ENCODE peak calls at places on chromosomes 2 and 18, in eight cellular contexts. Y is hepatocyte; E is tibial artery; B is effector memory CD4-positive, alpha-beta T cell; W is body of pancreas; N is colonic mucosa; C is neuronal stem cell; U is astrocyte. K is an unnamed sample.

GRCh38 chr2:55885129-55885943 is 38.2 kb downstream of the EFEMP1 start:
- DNase-seq in N (no peak), W (no peak), E (no peak), B (no peak), U (peak), Y (peak), C (no peak), K (no peak)

GRCh38 chr2:34719195-34719594 is 1120.1 kb upstream of the FAM98A start:
- DNase-seq in N (no peak), W (no peak), E (no peak), B (no peak), U (no peak), Y (no peak), C (no peak), K (no peak)

GRCh38 chr18:13562494-13563029 is 163.8 kb downstream of the FAM210A start:
- DNase-seq in B (no peak), U (no peak), N (no peak), W (no peak), C (no peak), E (no peak), Y (no peak), K (no peak)

GRCh38 chr2:15642334-15643208 is 50.9 kb downstream of the DDX1 start:
- DNase-seq in U (no peak), Y (no peak), N (no peak), E (no peak), C (peak), B (no peak), W (no peak), K (no peak)

GRCh38 chr2:85678794-85679672 is 11.0 kb upstream of the SFTPB start:
- DNase-seq in E (peak), Y (peak), N (peak), B (peak), U (peak), W (peak), C (peak), K (peak)

GRCh38 chr2:98469862-98470544 is 25.3 kb downstream of the INPP4A start:
- DNase-seq in B (no peak), Y (no peak), C (no peak), U (no peak), N (no peak), E (no peak), W (no peak), K (no peak)

GRCh38 chr2:25091265-25091664 is 49.4 kb downstream of the EFR3B start:
- DNase-seq in E (no peak), W (no peak), N (no peak), U (no peak), C (no peak), Y (no peak), B (no peak), K (no peak)

GRCh38 chr2:119174216-119174992 is 15.9 kb upstream of the C1QL2 start:
- DNase-seq in C (peak), B (peak), W (peak), U (no peak), N (peak), E (no peak), Y (peak), K (peak)

GRCh38 chr2:14756981-14757657 is 124.6 kb downstream of the LRATD1 start:
- DNase-seq in E (no peak), Y (peak), U (peak), N (no peak), B (no peak), W (no peak), C (no peak), K (no peak)

GRCh38 chr2:138874251-138874650 is 94.1 kb upstream of the NXPH2 start:
- DNase-seq in B (no peak), Y (no peak), U (no peak), C (no peak), W (no peak), N (no peak), E (no peak), K (no peak)

GRCh38 chr2:225402200-225402776 is 2.8 kb downstream of the NYAP2 start:
- DNase-seq in W (no peak), B (no peak), U (no peak), Y (no peak), N (no peak), C (no peak), E (no peak), K (no peak)
- H3K4me3 ChIP-seq in W (no peak), B (no peak), U (no peak), Y (no peak), N (no peak), C (no peak), E (no peak), K (no peak)

DNA sequence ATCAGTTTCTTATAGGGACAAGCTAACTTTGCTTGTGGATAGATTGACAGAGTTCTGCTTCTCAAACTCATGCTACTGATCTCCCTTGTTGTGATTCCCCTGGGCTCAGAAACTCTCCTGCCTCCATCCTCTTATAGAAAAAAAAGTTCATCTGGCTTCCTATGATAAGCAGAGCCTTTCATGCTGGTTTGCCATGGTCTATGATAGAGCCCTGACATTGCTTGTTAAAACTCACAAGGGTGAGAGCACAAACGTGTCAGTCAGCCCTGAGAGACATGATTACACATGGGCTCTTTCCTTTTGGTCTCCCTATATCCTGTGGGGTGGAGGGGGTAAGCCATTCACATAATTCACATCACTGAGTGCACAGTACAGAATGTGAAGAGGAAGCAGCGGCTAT is 121.8 kb downstream of the TDRD15 start:
- DNase-seq in W (no peak), C (no peak), Y (no peak), N (no peak), E (no peak), B (no peak), U (no peak), K (no peak)
- H3K27ac ChIP-seq in W (no peak), C (no peak), Y (no peak), N (no peak), E (no peak), B (no peak), U (no peak), K (no peak)

DNA sequence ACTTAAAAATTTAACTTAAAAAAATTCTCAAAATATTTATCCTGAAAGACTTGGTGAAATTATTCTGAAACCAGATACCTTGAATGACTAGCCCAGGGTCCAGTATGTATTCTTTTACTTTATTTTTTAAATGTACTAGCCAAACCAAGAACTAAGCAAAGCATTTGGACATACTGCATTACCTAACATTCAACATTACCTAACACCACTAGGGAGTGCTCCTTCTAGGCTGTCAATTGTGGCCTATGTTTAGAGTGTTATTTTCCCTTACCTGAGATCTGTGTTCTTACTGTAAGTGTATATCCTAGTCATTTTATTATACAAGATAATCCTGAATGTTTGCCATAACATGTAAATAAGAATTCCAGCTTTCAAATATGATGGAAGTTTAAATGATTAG is 496.6 kb downstream of the PTPRM start:
- DNase-seq in N (no peak), E (no peak), Y (no peak), U (no peak), B (no peak), C (no peak), W (no peak), K (no peak)
- H3K4me3 ChIP-seq in N (no peak), E (no peak), Y (no peak), U (no peak), B (no peak), C (no peak), W (no peak), K (peak)

GRCh38 chr2:169757778-169758177 is 24.1 kb downstream of the KLHL23 start:
- DNase-seq in W (no peak), N (no peak), U (no peak), Y (no peak), B (no peak), E (no peak), C (no peak), K (no peak)

GRCh38 chr2:169761251-169761969 is 27.8 kb downstream of the KLHL23 start:
- DNase-seq in E (no peak), N (no peak), U (no peak), W (no peak), B (no peak), C (no peak), Y (peak), K (no peak)

GRCh38 chr2:169765523-169765922 is 31.9 kb downstream of the KLHL23 start:
- DNase-seq in W (no peak), U (peak), N (no peak), Y (peak), C (no peak), B (no peak), E (no peak), K (no peak)

GRCh38 chr2:169759987-169760386 is 26.4 kb downstream of the KLHL23 start:
- DNase-seq in B (no peak), U (no peak), E (no peak), W (no peak), Y (no peak), N (no peak), C (no peak), K (no peak)

GRCh38 chr2:169761970-169762292 is 28.3 kb downstream of the KLHL23 start:
- DNase-seq in N (no peak), E (no peak), U (no peak), B (no peak), W (no peak), C (no peak), Y (no peak), K (no peak)
- H3K27ac ChIP-seq in N (no peak), E (no peak), U (no peak), B (no peak), W (no peak), C (no peak), Y (peak), K (no peak)